ENCODE peak calls at places on chromosomes 3 and 15, in five cellular contexts. One of them, this sample, is unnamed.

GRCh38 chr3:31693346-31693745 is 160.6 kb downstream of the STT3B start:
- DNase-seq in spleen: no peak
- DNase-seq in esophagus squamous epithelium: no peak
- DNase-seq in A549: no peak
- DNase-seq in ovary: no peak
- DNase-seq in this sample: no peak

GRCh38 chr3:142904639-142905441 is 16.0 kb upstream of the PCOLCE2 start:
- DNase-seq in spleen: no peak
- DNase-seq in esophagus squamous epithelium: no peak
- DNase-seq in A549: peak
- DNase-seq in ovary: no peak
- DNase-seq in this sample: peak

GRCh38 chr3:150778793-150779401 is 15.9 kb upstream of the SIAH2 start:
- DNase-seq in spleen: no peak
- DNase-seq in esophagus squamous epithelium: no peak
- DNase-seq in A549: no peak
- DNase-seq in ovary: no peak
- DNase-seq in this sample: no peak

GRCh38 chr3:129161860-129162271 is 1.0 kb upstream of the ISY1 start:
- DNase-seq in spleen: peak
- DNase-seq in esophagus squamous epithelium: no peak
- DNase-seq in A549: no peak
- DNase-seq in ovary: no peak
- DNase-seq in this sample: peak

GRCh38 chr3:58292866-58293265 is 13.2 kb upstream of the RPP14 start:
- DNase-seq in spleen: no peak
- DNase-seq in esophagus squamous epithelium: no peak
- DNase-seq in A549: no peak
- DNase-seq in ovary: no peak
- DNase-seq in this sample: no peak

GRCh38 chr3:136734382-136735070 is 17.7 kb downstream of the STAG1 start:
- DNase-seq in spleen: no peak
- DNase-seq in esophagus squamous epithelium: no peak
- DNase-seq in A549: no peak
- DNase-seq in ovary: no peak
- DNase-seq in this sample: no peak

GRCh38 chr3:26799679-26800317 is 177.2 kb downstream of the LRRC3B start:
- DNase-seq in spleen: no peak
- DNase-seq in esophagus squamous epithelium: no peak
- DNase-seq in A549: no peak
- DNase-seq in ovary: no peak
- DNase-seq in this sample: no peak

GRCh38 chr3:63450634-63451363 is 172.7 kb downstream of the SYNPR start:
- DNase-seq in spleen: no peak
- DNase-seq in esophagus squamous epithelium: no peak
- DNase-seq in A549: no peak
- DNase-seq in ovary: no peak
- DNase-seq in this sample: no peak

GRCh38 chr3:168248383-168249047 is 152.8 kb upstream of the GOLIM4 start:
- DNase-seq in spleen: peak
- DNase-seq in esophagus squamous epithelium: no peak
- DNase-seq in A549: peak
- DNase-seq in ovary: no peak
- DNase-seq in this sample: peak

GRCh38 chr3:112358311-112358780 is 25.4 kb downstream of the CD200 start:
- DNase-seq in spleen: no peak
- DNase-seq in esophagus squamous epithelium: no peak
- DNase-seq in A549: no peak
- DNase-seq in ovary: no peak
- DNase-seq in this sample: no peak

GRCh38 chr3:64299206-64299605 is 73.9 kb upstream of the PRICKLE2 start:
- DNase-seq in spleen: no peak
- DNase-seq in esophagus squamous epithelium: no peak
- DNase-seq in A549: no peak
- DNase-seq in ovary: no peak
- DNase-seq in this sample: no peak

GRCh38 chr3:134677987-134678308 is 27.1 kb upstream of the KY start:
- DNase-seq in spleen: no peak
- DNase-seq in esophagus squamous epithelium: no peak
- DNase-seq in A549: no peak
- DNase-seq in ovary: no peak
- DNase-seq in this sample: no peak

GRCh38 chr3:70973558-70973957 is 610.0 kb downstream of the FOXP1 start:
- DNase-seq in spleen: no peak
- DNase-seq in esophagus squamous epithelium: no peak
- DNase-seq in A549: peak
- DNase-seq in ovary: no peak
- DNase-seq in this sample: no peak

GRCh38 chr15:53987480-53987879 is 9.2 kb downstream of the UNC13C start:
- DNase-seq in spleen: no peak
- DNase-seq in esophagus squamous epithelium: no peak
- DNase-seq in A549: no peak
- DNase-seq in ovary: no peak
- DNase-seq in this sample: no peak

GRCh38 chr15:64089553-64090280 is 3.9 kb downstream of the CIAO2A start:
- DNase-seq in spleen: no peak
- DNase-seq in esophagus squamous epithelium: no peak
- DNase-seq in A549: no peak
- DNase-seq in ovary: no peak
- DNase-seq in this sample: no peak

GRCh38 chr3:89948008-89948407 is 840.6 kb downstream of the EPHA3 start:
- DNase-seq in spleen: no peak
- DNase-seq in esophagus squamous epithelium: no peak
- DNase-seq in A549: no peak
- DNase-seq in ovary: no peak
- DNase-seq in this sample: no peak

GRCh38 chr3:14337828-14338227 is 64.6 kb upstream of the SLC6A6 start:
- DNase-seq in spleen: peak
- DNase-seq in esophagus squamous epithelium: no peak
- DNase-seq in A549: no peak
- DNase-seq in ovary: no peak
- DNase-seq in this sample: no peak

GRCh38 chr15:81097893-81098280 is 36.2 kb upstream of the CFAP161 start:
- DNase-seq in spleen: no peak
- DNase-seq in esophagus squamous epithelium: no peak
- DNase-seq in A549: no peak
- DNase-seq in ovary: no peak
- DNase-seq in this sample: no peak

GRCh38 chr15:29904731-29905417 is 82.6 kb upstream of the TJP1 start:
- DNase-seq in spleen: no peak
- DNase-seq in esophagus squamous epithelium: no peak
- DNase-seq in A549: no peak
- DNase-seq in ovary: no peak
- DNase-seq in this sample: no peak

GRCh38 chr15:101255066-101255415 is 3.2 kb upstream of the CHSY1 start:
- DNase-seq in spleen: no peak
- DNase-seq in esophagus squamous epithelium: no peak
- DNase-seq in A549: no peak
- DNase-seq in ovary: no peak
- DNase-seq in this sample: no peak

GRCh38 chr3:153448146-153448870 is 286.3 kb downstream of the RAP2B start:
- DNase-seq in spleen: no peak
- DNase-seq in esophagus squamous epithelium: no peak
- DNase-seq in A549: no peak
- DNase-seq in ovary: no peak
- DNase-seq in this sample: no peak

GRCh38 chr15:87557871-87558270 is 698.7 kb downstream of the NTRK3 start:
- DNase-seq in spleen: no peak
- DNase-seq in esophagus squamous epithelium: no peak
- DNase-seq in A549: no peak
- DNase-seq in ovary: no peak
- DNase-seq in this sample: no peak

GRCh38 chr15:63169796-63170195 is 12.5 kb upstream of the RPS27L start:
- DNase-seq in spleen: no peak
- DNase-seq in esophagus squamous epithelium: no peak
- DNase-seq in A549: no peak
- DNase-seq in ovary: no peak
- DNase-seq in this sample: no peak

GRCh38 chr3:55959681-55960080 is 472.6 kb upstream of the WNT5A start:
- DNase-seq in spleen: no peak
- DNase-seq in esophagus squamous epithelium: no peak
- DNase-seq in A549: no peak
- DNase-seq in ovary: no peak
- DNase-seq in this sample: no peak

GRCh38 chr3:195904364-195904763 is 4.0 kb downstream of the TNK2 start:
- DNase-seq in spleen: peak
- DNase-seq in esophagus squamous epithelium: no peak
- DNase-seq in A549: no peak
- DNase-seq in ovary: no peak
- DNase-seq in this sample: no peak

GRCh38 chr3:37072892-37073291 is 79.6 kb downstream of the MLH1 start:
- DNase-seq in spleen: no peak
- DNase-seq in esophagus squamous epithelium: no peak
- DNase-seq in A549: no peak
- DNase-seq in ovary: no peak
- DNase-seq in this sample: no peak

GRCh38 chr3:169454823-169455222 is 208.7 kb downstream of the MECOM start:
- DNase-seq in spleen: no peak
- DNase-seq in esophagus squamous epithelium: no peak
- DNase-seq in A549: no peak
- DNase-seq in ovary: no peak
- DNase-seq in this sample: peak

GRCh38 chr3:140863481-140864084 is 78.1 kb upstream of the SLC25A36 start:
- DNase-seq in spleen: no peak
- DNase-seq in esophagus squamous epithelium: no peak
- DNase-seq in A549: peak
- DNase-seq in ovary: peak
- DNase-seq in this sample: peak

GRCh38 chr15:37102315-37103021 is 2.1 kb upstream of the MEIS2 start:
- DNase-seq in spleen: peak
- DNase-seq in esophagus squamous epithelium: no peak
- DNase-seq in A549: peak
- DNase-seq in ovary: no peak
- DNase-seq in this sample: no peak

GRCh38 chr15:65066001-65066634 is 1.7 kb downstream of the RASL12 start:
- DNase-seq in spleen: no peak
- DNase-seq in esophagus squamous epithelium: no peak
- DNase-seq in A549: no peak
- DNase-seq in ovary: no peak
- DNase-seq in this sample: no peak

GRCh38 chr3:107235193-107235922 is 141.9 kb upstream of the CCDC54 start:
- DNase-seq in spleen: no peak
- DNase-seq in esophagus squamous epithelium: no peak
- DNase-seq in A549: peak
- DNase-seq in ovary: no peak
- DNase-seq in this sample: no peak

GRCh38 chr15:37100109-37100873 is at the start of gene MEIS2:
- DNase-seq in spleen: peak
- DNase-seq in esophagus squamous epithelium: peak
- DNase-seq in A549: peak
- DNase-seq in ovary: peak
- DNase-seq in this sample: peak

GRCh38 chr15:45130291-45131000 is 652 bp downstream of the DUOX1 start:
- DNase-seq in spleen: no peak
- DNase-seq in esophagus squamous epithelium: no peak
- DNase-seq in A549: no peak
- DNase-seq in ovary: no peak
- DNase-seq in this sample: no peak

GRCh38 chr3:46334911-46335478 is 18.9 kb upstream of the CCR2 start:
- DNase-seq in spleen: no peak
- DNase-seq in esophagus squamous epithelium: no peak
- DNase-seq in A549: no peak
- DNase-seq in ovary: no peak
- DNase-seq in this sample: no peak

GRCh38 chr3:66554178-66554577 is 53.4 kb upstream of the LRIG1 start:
- DNase-seq in spleen: no peak
- DNase-seq in esophagus squamous epithelium: no peak
- DNase-seq in A549: peak
- DNase-seq in ovary: no peak
- DNase-seq in this sample: no peak

GRCh38 chr3:48466386-48467109 is 20.0 kb downstream of the ATRIP start:
- DNase-seq in spleen: peak
- DNase-seq in esophagus squamous epithelium: no peak
- DNase-seq in A549: no peak
- DNase-seq in ovary: no peak
- DNase-seq in this sample: no peak
- TF ChIP-seq POLR2A in spleen: no peak
- TF ChIP-seq POLR2A in esophagus squamous epithelium: no peak
- TF ChIP-seq POLR2A in A549: no peak
- TF ChIP-seq POLR2A in ovary: no peak
- TF ChIP-seq POLR2A in this sample: no peak

DNA sequence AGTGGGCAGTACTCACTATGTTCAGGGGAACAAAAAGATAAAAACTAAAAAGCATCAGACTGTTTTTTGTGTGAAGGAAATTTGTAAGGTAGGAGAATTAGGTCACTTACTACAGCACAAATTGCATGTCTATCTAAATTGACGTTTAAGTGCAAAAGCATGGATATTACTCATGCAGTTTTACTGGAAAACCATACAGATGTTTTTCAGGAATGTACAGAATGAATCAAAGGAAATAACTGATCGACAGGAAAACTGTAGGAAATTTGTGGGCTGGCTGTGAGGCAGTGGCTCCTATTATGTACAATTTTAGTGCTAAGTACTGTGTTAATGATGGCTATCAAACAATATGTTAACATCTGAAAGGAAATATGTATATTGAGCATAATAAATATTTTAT is 6.8 kb downstream of the NUDT16 start:
- DNase-seq in spleen: no peak
- DNase-seq in esophagus squamous epithelium: no peak
- DNase-seq in A549: no peak
- DNase-seq in ovary: no peak
- DNase-seq in this sample: no peak
- TF ChIP-seq POLR2A in spleen: no peak
- TF ChIP-seq POLR2A in esophagus squamous epithelium: no peak
- TF ChIP-seq POLR2A in A549: no peak
- TF ChIP-seq POLR2A in ovary: no peak
- TF ChIP-seq POLR2A in this sample: no peak

GRCh38 chr3:43895573-43895972 is 204.8 kb downstream of the ABHD5 start:
- DNase-seq in spleen: no peak
- DNase-seq in esophagus squamous epithelium: no peak
- DNase-seq in A549: no peak
- DNase-seq in ovary: no peak
- DNase-seq in this sample: no peak

GRCh38 chr3:43892535-43892934 is 201.8 kb downstream of the ABHD5 start:
- DNase-seq in spleen: no peak
- DNase-seq in esophagus squamous epithelium: no peak
- DNase-seq in A549: no peak
- DNase-seq in ovary: no peak
- DNase-seq in this sample: no peak

GRCh38 chr3:43893721-43894120 is 203.0 kb downstream of the ABHD5 start:
- DNase-seq in spleen: no peak
- DNase-seq in esophagus squamous epithelium: no peak
- DNase-seq in A549: peak
- DNase-seq in ovary: no peak
- DNase-seq in this sample: no peak

GRCh38 chr3:43892061-43892460 is 201.3 kb downstream of the ABHD5 start:
- DNase-seq in spleen: no peak
- DNase-seq in esophagus squamous epithelium: no peak
- DNase-seq in A549: no peak
- DNase-seq in ovary: no peak
- DNase-seq in this sample: no peak

GRCh38 chr3:43894176-43895049 is 203.7 kb downstream of the ABHD5 start:
- DNase-seq in spleen: peak
- DNase-seq in esophagus squamous epithelium: no peak
- DNase-seq in A549: peak
- DNase-seq in ovary: peak
- DNase-seq in this sample: peak
- TF ChIP-seq POLR2A in spleen: no peak
- TF ChIP-seq POLR2A in esophagus squamous epithelium: no peak
- TF ChIP-seq POLR2A in A549: peak
- TF ChIP-seq POLR2A in ovary: peak
- TF ChIP-seq POLR2A in this sample: peak

GRCh38 chr15:41660235-41661077 is at the start of gene MGA:
- DNase-seq in spleen: peak
- DNase-seq in esophagus squamous epithelium: peak
- DNase-seq in A549: peak
- DNase-seq in ovary: peak
- DNase-seq in this sample: peak
- TF ChIP-seq POLR2A in spleen: no peak
- TF ChIP-seq POLR2A in esophagus squamous epithelium: no peak
- TF ChIP-seq POLR2A in A549: no peak
- TF ChIP-seq POLR2A in ovary: peak
- TF ChIP-seq POLR2A in this sample: no peak